ENCODE peak calls at places on chromosomes 4 and X, in four cellular contexts. J is H1, V is sigmoid colon, U is K562. Y is an unnamed sample.

GRCh38 chrX:137482136-137482535 is 83.8 kb upstream of the ZIC3 start:
- DNase-seq in J (no peak), V (no peak), U (no peak), Y (no peak)

GRCh38 chrX:72230290-72230689 is 8.5 kb downstream of the ERCC6L start:
- DNase-seq in J (no peak), V (no peak), U (no peak), Y (no peak)

GRCh38 chr4:4406455-4407298 is 19.8 kb downstream of the NSG1 start:
- DNase-seq in J (no peak), V (no peak), U (no peak), Y (no peak)

GRCh38 chr4:33369366-33369899 is 2649.3 kb downstream of the PCDH7 start:
- DNase-seq in J (no peak), V (no peak), U (no peak), Y (no peak)

GRCh38 chrX:46561931-46562721 is 11.4 kb upstream of the CHST7 start:
- DNase-seq in J (no peak), V (no peak), U (no peak), Y (no peak)

GRCh38 chr4:3192827-3193226 is 56.1 kb upstream of the MSANTD1 start:
- DNase-seq in J (no peak), V (no peak), U (no peak), Y (no peak)

GRCh38 chrX:130086414-130087207 is 23.7 kb downstream of the ELF4 start:
- DNase-seq in J (no peak), V (no peak), U (peak), Y (no peak)

GRCh38 chr4:146165840-146166239 is 9.7 kb upstream of the LSM6 start:
- DNase-seq in J (no peak), V (no peak), U (no peak), Y (no peak)

GRCh38 chr4:4521767-4522166 is 20.1 kb downstream of the STX18 start:
- DNase-seq in J (no peak), V (no peak), U (no peak), Y (no peak)

GRCh38 chr4:45869199-45869598 is 254.7 kb downstream of the GABRG1 start:
- DNase-seq in J (no peak), V (no peak), U (no peak), Y (no peak)

GRCh38 chrX:47321386-47321785 is 49.0 kb upstream of the ZNF157 start:
- DNase-seq in J (peak), V (peak), U (peak), Y (peak)

GRCh38 chrX:18970465-18970864 is 13.4 kb downstream of the PHKA2 start:
- DNase-seq in J (no peak), V (no peak), U (no peak), Y (no peak)

GRCh38 chr4:38306482-38307071 is 346.4 kb downstream of the PTTG2 start:
- DNase-seq in J (no peak), V (no peak), U (no peak), Y (no peak)

GRCh38 chrX:150688911-150689451 is 4.2 kb upstream of the MTMR1 start:
- DNase-seq in J (no peak), V (no peak), U (no peak), Y (no peak)

GRCh38 chr4:11609751-11610150 is 181.1 kb upstream of the HS3ST1 start:
- DNase-seq in J (no peak), V (no peak), U (no peak), Y (no peak)

GRCh38 chr4:99151931-99152448 is 7.9 kb upstream of the ADH4 start:
- DNase-seq in J (no peak), V (no peak), U (no peak), Y (no peak)

GRCh38 chr4:124230268-124230667 is 482.3 kb downstream of the ANKRD50 start:
- DNase-seq in J (no peak), V (no peak), U (no peak), Y (no peak)

GRCh38 chr4:134691915-134692314 is 490.3 kb upstream of the PABPC4L start:
- DNase-seq in J (no peak), V (no peak), U (no peak), Y (no peak)

GRCh38 chrX:46573896-46574336 is 351 bp downstream of the CHST7 start:
- DNase-seq in J (peak), V (peak), U (no peak), Y (peak)

GRCh38 chr4:10963958-10964705 is 279.6 kb upstream of the CLNK start:
- DNase-seq in J (no peak), V (no peak), U (no peak), Y (no peak)

GRCh38 chr4:4766570-4766969 is 92.9 kb upstream of the MSX1 start:
- DNase-seq in J (no peak), V (no peak), U (no peak), Y (no peak)

GRCh38 chr4:14234330-14234729 is 606.8 kb upstream of the BOD1L1 start:
- DNase-seq in J (no peak), V (no peak), U (no peak), Y (no peak)

GRCh38 chr4:24527371-24527770 is 57.0 kb downstream of the DHX15 start:
- DNase-seq in J (no peak), V (no peak), U (no peak), Y (no peak)

GRCh38 chrX:123422875-123423274 is 238.8 kb downstream of the GRIA3 start:
- DNase-seq in J (no peak), V (no peak), U (peak), Y (no peak)

GRCh38 chr4:173505924-173506779 is 23.9 kb downstream of the HAND2 start:
- DNase-seq in J (peak), V (peak), U (peak), Y (peak)

GRCh38 chr4:114077610-114078009 is 98.2 kb upstream of the ARSJ start:
- DNase-seq in J (no peak), V (no peak), U (no peak), Y (no peak)

GRCh38 chrX:6708041-6708440 is 173.1 kb upstream of the VCX3A start:
- DNase-seq in J (no peak), V (no peak), U (no peak), Y (no peak)

GRCh38 chr4:8160233-8160560 is 1.6 kb upstream of the ABLIM2 start:
- DNase-seq in J (no peak), V (no peak), U (no peak), Y (no peak)

GRCh38 chr4:30721353-30722091 is 1.4 kb downstream of the PCDH7 start:
- DNase-seq in J (peak), V (peak), U (no peak), Y (no peak)
- TF ChIP-seq EP300 in J (no peak), V (no peak), U (no peak), Y (no peak)

DNA sequence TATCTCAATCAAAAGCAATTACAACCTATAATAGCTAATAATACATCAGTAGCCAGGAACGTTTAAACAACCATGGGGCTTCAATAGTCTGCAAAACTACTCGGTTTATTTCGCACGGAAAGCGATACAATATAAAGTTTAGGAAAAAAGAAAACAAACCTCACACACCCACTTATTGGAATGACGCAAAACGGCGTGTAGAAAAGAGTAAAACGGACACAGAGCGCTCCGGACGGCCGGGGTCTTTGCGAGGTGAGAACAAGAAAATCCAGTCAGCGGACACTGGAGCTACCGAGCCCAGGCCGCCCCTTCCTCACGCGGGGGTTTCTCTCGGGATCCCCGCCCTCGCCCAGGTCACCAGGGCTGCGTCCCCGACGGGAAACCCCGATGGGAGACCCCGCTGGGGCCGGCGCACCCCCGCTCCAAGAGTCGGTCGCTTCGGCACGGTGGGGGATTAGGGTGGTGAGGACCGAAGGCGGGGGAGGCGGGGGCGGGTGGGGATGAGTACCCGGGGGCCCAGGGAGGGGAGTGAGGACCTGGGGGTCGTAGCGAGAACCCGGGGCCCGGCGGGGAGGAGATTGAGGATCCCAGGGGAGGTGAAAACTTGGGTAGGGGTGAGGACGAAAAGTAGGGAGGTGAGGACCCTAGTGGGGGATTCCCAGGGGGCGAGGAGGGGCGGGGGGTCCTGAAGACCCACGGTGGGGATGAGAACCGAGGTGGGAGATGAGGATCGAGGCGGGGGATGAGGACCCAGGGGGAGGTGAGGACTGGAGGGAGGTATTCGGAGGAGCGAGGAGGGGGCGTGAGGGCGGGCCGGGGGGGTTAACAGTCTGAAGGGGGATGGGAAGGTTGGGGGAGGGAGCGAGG is 737 bp downstream of the NELFA start:
- DNase-seq in J (no peak), V (no peak), U (peak), Y (no peak)
- H3K27ac ChIP-seq in J (no peak), V (peak), U (peak), Y (peak)

GRCh38 chr4:115844180-115844579 is 730.8 kb upstream of the NDST4 start:
- DNase-seq in J (no peak), V (no peak), U (no peak), Y (no peak)

GRCh38 chr4:115841873-115842272 is 728.5 kb upstream of the NDST4 start:
- DNase-seq in J (no peak), V (no peak), U (no peak), Y (no peak)
- TF ChIP-seq EP300 in J (no peak), V (no peak), U (no peak), Y (no peak)

GRCh38 chrX:318068-318738 is 393 bp downstream of the GTPBP6 start:
- DNase-seq in J (peak), V (peak), U (peak), Y (peak)
- H3K27ac ChIP-seq in J (peak), V (peak), U (peak), Y (peak)

Y was measured in tibial nerve.